ENCODE peak calls at places on chromosome 11, in four cellular contexts. X is SK-N-SH, N is HepG2, R is GM12878. G is an unnamed sample.

GRCh38 chr11:36196476-36197099 is 92.6 kb downstream of the COMMD9 start:
- DNase-seq in X (peak; percentile 57), N (no peak), R (no peak), G (no peak)

GRCh38 chr11:106958506-106959248 is 59.6 kb downstream of the GUCY1A2 start:
- DNase-seq in X (no peak), N (no peak), R (no peak), G (no peak)

GRCh38 chr11:108584973-108585372 is 8.6 kb downstream of the EXPH5 start:
- DNase-seq in X (no peak), N (no peak), R (no peak), G (no peak)

GRCh38 chr11:2566223-2567025 is 121.6 kb downstream of the KCNQ1 start:
- DNase-seq in X (no peak), N (no peak), R (no peak), G (no peak)

GRCh38 chr11:102214623-102215022 is 102.7 kb upstream of the BIRC3 start:
- DNase-seq in X (no peak), N (no peak), R (no peak), G (no peak)

GRCh38 chr11:82750643-82751139 is 17.0 kb upstream of the FAM181B start:
- DNase-seq in X (peak; percentile 47), N (no peak), R (no peak), G (no peak)

GRCh38 chr11:96925862-96926261 is 536.0 kb downstream of the JRKL start:
- DNase-seq in X (no peak), N (no peak), R (no peak), G (no peak)

GRCh38 chr11:11588890-11589289 is 32.9 kb downstream of the GALNT18 start:
- DNase-seq in X (no peak), N (no peak), R (no peak), G (no peak)

GRCh38 chr11:71324788-71325417 is 72.5 kb upstream of the SHANK2 start:
- DNase-seq in X (no peak), N (no peak), R (no peak), G (no peak)

GRCh38 chr11:59011672-59012071 is 72.4 kb downstream of the GLYATL1 start:
- DNase-seq in X (no peak), N (no peak), R (no peak), G (no peak)
- TF ChIP-seq PBX3 in X (no peak), N (no peak), R (no peak), G (no peak)

GRCh38 chr11:16941935-16942334 is 72.3 kb downstream of the PLEKHA7 start:
- DNase-seq in X (no peak), N (no peak), R (no peak), G (no peak)

GRCh38 chr11:16933756-16934603 is 80.2 kb downstream of the PLEKHA7 start:
- DNase-seq in X (no peak), N (no peak), R (no peak), G (no peak)

GRCh38 chr11:16942342-16942741 is 71.9 kb downstream of the PLEKHA7 start:
- DNase-seq in X (no peak), N (no peak), R (no peak), G (no peak)

GRCh38 chr11:16938061-16938460 is 76.2 kb downstream of the PLEKHA7 start:
- DNase-seq in X (no peak), N (no peak), R (no peak), G (no peak)

DNA sequence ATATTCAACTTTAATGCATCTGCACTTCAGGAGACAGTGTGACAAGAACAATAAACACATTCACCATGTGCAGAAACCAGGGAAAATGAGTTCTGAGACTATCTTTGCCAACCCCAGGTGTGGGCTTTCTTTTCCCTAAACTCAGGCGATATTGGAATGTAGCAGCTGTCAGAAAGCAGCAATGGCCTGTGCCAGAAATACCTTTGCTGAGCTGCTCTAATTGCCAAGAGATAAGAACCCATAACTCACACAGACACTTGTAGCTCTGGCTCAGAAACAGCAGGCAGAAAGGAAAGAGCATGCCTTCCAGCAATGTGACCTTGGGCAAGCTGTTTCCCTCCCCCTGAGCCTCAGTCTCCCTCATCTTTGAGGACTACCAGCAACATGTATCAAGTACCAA is 77.6 kb downstream of the PLEKHA7 start:
- DNase-seq in X (no peak), N (no peak), R (no peak), G (no peak)
- TF ChIP-seq PBX3 in X (no peak), N (no peak), R (no peak), G (no peak)

DNA sequence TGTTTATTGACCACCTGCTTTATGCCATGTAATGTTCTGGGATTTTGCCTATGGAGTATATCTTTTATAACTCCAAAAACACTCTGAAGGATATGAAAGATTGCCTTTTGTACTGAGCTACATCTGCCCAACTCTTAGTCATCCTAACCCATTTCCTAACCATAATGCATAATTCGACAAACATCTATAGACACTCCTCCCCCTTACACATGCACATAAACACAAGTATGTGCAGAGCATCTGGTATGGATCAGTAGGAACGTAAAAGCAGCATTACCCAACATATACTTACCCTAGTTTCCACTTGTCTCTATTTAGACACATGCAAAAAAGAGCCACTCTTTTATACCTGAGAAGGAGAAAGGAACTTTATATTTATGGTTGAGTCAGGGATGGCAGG is 272.8 kb downstream of the FAM76B start:
- DNase-seq in X (no peak), N (no peak), R (no peak), G (no peak)
- TF ChIP-seq PBX3 in X (no peak), N (no peak), R (no peak), G (no peak)

DNA sequence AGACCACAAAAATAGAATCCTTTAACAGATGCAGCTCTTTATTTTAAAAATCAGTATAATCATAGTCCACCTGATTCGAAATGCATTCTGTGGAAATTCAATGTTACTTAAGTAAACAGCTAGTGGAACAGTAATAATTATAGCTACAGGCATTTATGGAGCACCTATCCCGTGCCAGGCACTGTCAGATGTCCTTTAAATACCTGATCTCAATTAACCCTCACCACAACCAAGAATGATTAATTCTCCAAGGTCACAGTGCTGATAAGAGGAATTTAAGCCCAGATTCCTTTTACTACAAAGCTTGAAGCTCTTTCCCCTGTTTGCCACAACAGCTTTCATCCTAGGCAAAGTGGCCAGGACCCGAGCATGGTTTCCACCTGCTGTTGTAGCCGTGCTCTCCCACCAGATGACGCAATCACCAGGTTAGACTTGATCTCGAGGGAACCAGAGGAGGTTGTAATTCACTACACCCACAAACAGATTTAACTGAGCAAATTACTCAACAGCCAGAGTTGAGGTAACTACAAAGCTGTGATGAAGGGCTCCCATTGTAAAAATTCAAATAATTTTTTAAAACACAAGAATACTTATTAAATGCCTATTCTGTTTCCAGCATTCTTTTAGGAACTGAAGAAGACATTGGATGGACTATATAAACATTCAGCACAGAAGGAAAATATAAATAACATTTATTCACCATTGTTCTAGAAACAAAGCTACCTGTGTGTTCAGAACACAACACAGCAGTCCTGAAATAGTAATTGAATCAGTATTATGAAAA is 10.3 kb downstream of the PRDM10 start:
- DNase-seq in X (peak; percentile 67), N (peak; percentile 82), R (no peak), G (peak; percentile 15)
- TF ChIP-seq PBX3 in X (no peak), N (no peak), R (no peak), G (no peak)

GRCh38 chr11:31819533-31820437 is 8.7 kb upstream of the PAX6 start:
- DNase-seq in X (peak; percentile 38), N (no peak), R (no peak), G (no peak)
- TF ChIP-seq PBX3 in X (no peak), N (no peak), R (no peak), G (no peak)

GRCh38 chr11:16820324-16821092 is 82.1 kb downstream of the C11orf58 start:
- DNase-seq in X (peak; percentile 74), N (peak; percentile 62), R (peak; percentile 42), G (peak; percentile 77)
- TF ChIP-seq PBX3 in X (no peak), N (no peak), R (no peak), G (no peak)

G was measured in A549.